ENCODE peak calls at places on chromosomes 6 and 20, in seven cellular contexts. S is upper lobe of left lung, M is K562, C is uterus, P is A549, X is heart left ventricle, L is H1. W is an unnamed sample.

GRCh38 chr20:36121981-36122930 is 32.3 kb upstream of the EPB41L1 start:
- DNase-seq in S (peak), M (no peak), C (no peak), P (no peak), X (no peak), L (no peak), W (no peak)

GRCh38 chr6:78436335-78436734 is 431.0 kb upstream of the IRAK1BP1 start:
- DNase-seq in S (no peak), M (no peak), C (no peak), P (no peak), X (no peak), L (no peak), W (no peak)

GRCh38 chr6:46440133-46440532 is 51.1 kb downstream of the RCAN2 start:
- DNase-seq in S (no peak), M (no peak), C (no peak), P (no peak), X (no peak), L (no peak), W (no peak)

GRCh38 chr20:1803216-1804128 is 91.7 kb upstream of the SIRPA start:
- DNase-seq in S (peak), M (no peak), C (no peak), P (no peak), X (peak), L (peak), W (no peak)

GRCh38 chr20:48294196-48294595 is 508.9 kb upstream of the SULF2 start:
- DNase-seq in S (no peak), M (no peak), C (no peak), P (no peak), X (no peak), L (no peak), W (no peak)

GRCh38 chr6:144886682-144887081 is 601.5 kb downstream of the UTRN start:
- DNase-seq in S (no peak), M (peak), C (no peak), P (no peak), X (no peak), L (no peak), W (no peak)

GRCh38 chr6:17863971-17864754 is 123.3 kb downstream of the KIF13A start:
- DNase-seq in S (no peak), M (no peak), C (no peak), P (peak), X (peak), L (no peak), W (no peak)

GRCh38 chr6:35165630-35166071 is 24.5 kb upstream of the TCP11 start:
- DNase-seq in S (peak), M (no peak), C (no peak), P (no peak), X (no peak), L (no peak), W (no peak)

GRCh38 chr6:121858310-121858709 is 422.9 kb downstream of the GJA1 start:
- DNase-seq in S (no peak), M (no peak), C (no peak), P (no peak), X (no peak), L (no peak), W (no peak)

DNA sequence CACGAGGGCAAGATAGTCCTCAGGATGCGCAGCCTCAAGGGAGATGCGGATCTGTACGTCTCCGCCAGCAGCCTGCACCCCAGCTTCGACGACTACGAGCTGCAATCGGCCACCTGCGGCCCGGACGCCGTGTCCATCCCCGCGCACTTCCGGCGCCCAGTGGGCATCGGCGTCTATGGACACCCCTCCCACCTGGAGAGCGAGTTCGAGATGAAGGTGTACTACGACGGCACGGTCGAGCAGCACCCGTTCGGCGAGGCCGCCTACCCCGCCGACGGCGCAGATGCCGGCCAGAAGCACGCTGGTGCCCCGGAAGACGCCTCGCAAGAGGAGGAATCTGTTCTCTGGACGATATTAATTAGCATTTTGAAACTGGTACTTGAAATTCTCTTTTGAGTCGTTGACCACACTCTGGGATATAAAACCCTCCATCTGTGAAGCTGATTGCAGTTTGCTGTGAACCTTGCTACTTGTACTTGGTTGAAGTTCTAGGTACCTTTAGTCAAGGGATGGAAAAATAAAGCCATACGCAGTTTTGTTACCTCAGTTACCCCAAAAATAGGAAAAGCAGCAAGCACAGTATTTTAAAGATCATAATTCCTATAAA is 817 bp downstream of the C6orf120 start:
- DNase-seq in S (peak), M (no peak), C (peak), P (no peak), X (no peak), L (no peak), W (no peak)
- TF ChIP-seq POLR2A in S (no peak), M (no peak), C (no peak), P (peak), X (no peak), L (peak), W (no peak)

DNA sequence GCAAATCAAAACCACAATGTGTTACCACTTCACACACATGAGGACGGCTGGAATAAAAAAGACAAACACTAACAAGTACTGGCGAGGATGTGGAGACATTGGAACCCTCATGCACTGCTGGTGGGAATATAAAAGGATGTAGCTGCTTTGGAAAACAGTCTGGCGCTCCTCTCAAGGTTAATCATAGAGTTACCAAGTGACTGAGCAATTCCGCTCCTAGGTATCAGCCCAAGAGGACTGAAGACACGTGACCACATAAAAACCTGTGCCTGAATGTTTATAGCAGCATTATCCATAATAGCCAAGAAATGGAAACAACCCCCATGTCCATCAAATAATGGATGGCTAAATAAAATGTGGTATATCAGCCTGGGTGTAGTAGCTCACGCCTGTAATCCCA is 45.0 kb downstream of the VSTM2L start:
- DNase-seq in S (no peak), M (no peak), C (no peak), P (no peak), X (no peak), L (no peak), W (no peak)
- TF ChIP-seq POLR2A in S (no peak), M (no peak), C (no peak), P (no peak), X (no peak), L (no peak), W (no peak)

DNA sequence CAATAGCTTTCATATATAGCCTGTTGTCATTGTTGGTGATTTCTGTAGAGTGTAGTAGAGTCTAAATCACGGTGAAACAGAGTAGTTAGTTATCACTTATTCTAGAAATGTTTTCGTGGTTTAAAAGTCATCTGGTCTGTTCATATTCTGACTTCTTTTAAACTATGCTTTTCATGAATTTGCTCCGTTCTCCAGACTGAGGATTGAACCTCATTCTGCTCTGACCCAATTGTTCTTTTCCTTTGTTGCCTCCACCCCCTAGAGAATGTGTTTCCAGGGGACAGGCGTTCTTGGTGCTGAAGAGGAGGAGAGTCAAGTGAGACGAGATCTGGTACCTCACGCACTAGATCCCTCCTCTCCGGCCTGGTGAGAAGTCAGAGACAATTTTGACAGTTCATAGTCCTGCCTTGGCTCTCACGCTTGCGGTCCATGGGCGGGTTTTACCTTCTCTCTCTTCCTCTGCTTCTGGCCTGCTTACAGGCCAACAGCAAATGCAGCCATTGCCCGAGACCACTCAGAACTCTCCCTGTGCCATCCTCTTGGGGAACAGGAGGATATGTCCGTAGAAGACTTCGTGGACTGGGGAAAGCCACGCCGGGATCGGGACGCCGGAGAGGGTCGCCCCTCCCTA is 609 bp upstream of the ZNF292 start:
- DNase-seq in S (no peak), M (peak), C (no peak), P (peak), X (no peak), L (no peak), W (peak)
- TF ChIP-seq POLR2A in S (no peak), M (peak), C (no peak), P (peak), X (no peak), L (peak), W (no peak)

DNA sequence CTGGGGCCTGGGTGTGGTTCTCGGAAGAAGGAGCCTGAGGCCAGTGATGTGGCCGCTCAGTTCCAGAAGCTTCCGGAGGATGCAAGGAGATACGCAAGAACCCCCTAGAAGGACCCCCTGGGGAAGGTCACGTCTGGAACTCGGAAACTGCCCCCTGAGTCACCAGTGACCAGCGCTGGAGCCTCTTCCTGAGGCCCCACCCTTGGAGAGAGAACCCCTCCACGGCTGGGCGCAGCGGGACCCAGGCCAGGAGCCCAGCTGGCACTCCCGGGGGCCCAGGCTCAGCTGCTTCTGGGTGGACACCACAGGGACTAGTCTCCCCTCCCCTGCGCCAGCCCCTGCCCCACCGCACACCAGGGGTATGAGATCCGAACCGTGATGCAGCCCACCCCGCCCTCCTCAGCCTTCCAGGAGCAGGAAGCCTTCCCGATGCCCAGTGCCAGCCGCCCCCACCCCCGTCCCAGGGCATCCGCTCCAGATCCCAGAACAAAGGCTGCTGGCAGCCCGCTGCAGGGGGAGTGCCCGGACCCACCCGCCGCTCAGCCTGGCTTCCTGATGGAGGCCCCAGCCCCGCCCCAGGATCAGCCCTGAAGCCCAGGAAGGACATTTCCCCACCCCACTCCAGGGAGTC is 7.5 kb downstream of the LAMA5 start:
- DNase-seq in S (peak), M (peak), C (no peak), P (no peak), X (peak), L (no peak), W (peak)
- TF ChIP-seq POLR2A in S (no peak), M (no peak), C (no peak), P (no peak), X (peak), L (no peak), W (no peak)

GRCh38 chr6:37169458-37170272 is at the start of gene PIM1:
- DNase-seq in S (peak), M (peak), C (peak), P (peak), X (peak), L (peak), W (peak)
- TF ChIP-seq POLR2A in S (peak), M (peak), C (peak), P (peak), X (peak), L (peak), W (peak)

DNA sequence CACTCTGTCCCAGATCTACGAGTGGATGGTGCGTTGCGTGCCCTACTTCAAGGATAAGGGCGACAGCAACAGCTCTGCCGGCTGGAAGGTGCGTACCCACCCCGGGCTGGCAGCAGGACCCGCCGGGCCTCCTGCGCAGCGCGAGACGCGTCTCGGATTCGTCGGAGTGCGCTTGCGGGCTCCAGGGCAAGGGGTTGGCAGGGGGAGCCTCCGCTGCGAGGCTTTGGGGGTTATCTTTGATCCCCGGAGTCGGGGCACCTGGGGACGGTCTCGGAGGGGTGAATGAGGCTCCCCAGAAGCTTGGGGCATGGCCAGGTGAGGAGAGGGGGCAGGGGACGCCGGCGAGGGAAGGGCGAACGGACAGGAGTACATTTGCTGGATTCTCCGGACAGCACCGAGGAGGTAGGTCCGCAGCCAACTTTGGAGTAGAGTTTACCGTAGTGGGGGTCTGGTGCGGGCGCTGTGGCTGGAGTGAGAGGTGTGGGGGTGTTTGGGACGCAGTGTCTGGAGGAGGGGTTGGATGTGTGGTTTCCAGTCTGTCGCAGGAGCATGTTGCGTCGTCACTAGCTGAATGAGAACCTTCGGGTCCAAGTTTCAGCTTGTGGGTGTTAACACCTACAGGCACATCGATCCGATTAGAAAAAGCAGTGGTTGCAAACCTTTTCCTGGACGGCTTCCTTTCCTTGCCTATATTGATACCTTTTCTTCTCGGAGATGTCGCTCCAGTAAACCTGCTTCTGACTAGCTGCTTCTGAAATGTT is 1.2 kb downstream of the FOXO3 start:
- DNase-seq in S (peak), M (no peak), C (peak), P (no peak), X (peak), L (no peak), W (no peak)
- TF ChIP-seq POLR2A in S (no peak), M (no peak), C (no peak), P (no peak), X (no peak), L (no peak), W (no peak)

W was measured in H54.